ENCODE peak calls at places on chromosomes 1 and 21, in five cellular contexts. One of them, this sample, is unnamed.

GRCh38 chr1:75423616-75424015 is 187.3 kb downstream of the SLC44A5 start:
- DNase-seq in dorsolateral prefrontal cortex: no peak
- DNase-seq in mucosa of descending colon: no peak
- DNase-seq in brain microvascular endothelial cell: no peak
- DNase-seq in left ventricle myocardium inferior: no peak
- DNase-seq in this sample: no peak

GRCh38 chr1:46466477-46467182 is 23.0 kb upstream of the DMBX1 start:
- DNase-seq in dorsolateral prefrontal cortex: peak
- DNase-seq in left ventricle myocardium inferior: peak
- DNase-seq in mucosa of descending colon: no peak
- DNase-seq in brain microvascular endothelial cell: no peak
- DNase-seq in this sample: peak

GRCh38 chr21:33682992-33683627 is 40.8 kb downstream of the ITSN1 start:
- DNase-seq in mucosa of descending colon: no peak
- DNase-seq in dorsolateral prefrontal cortex: no peak
- DNase-seq in left ventricle myocardium inferior: no peak
- DNase-seq in brain microvascular endothelial cell: peak
- DNase-seq in this sample: peak

GRCh38 chr1:148334339-148335130 is 148.6 kb downstream of the PPIAL4G start:
- DNase-seq in brain microvascular endothelial cell: peak
- DNase-seq in mucosa of descending colon: peak
- DNase-seq in dorsolateral prefrontal cortex: peak
- DNase-seq in left ventricle myocardium inferior: peak
- DNase-seq in this sample: peak

GRCh38 chr1:12398479-12398878 is 168.6 kb downstream of the VPS13D start:
- DNase-seq in mucosa of descending colon: no peak
- DNase-seq in left ventricle myocardium inferior: no peak
- DNase-seq in brain microvascular endothelial cell: no peak
- DNase-seq in dorsolateral prefrontal cortex: no peak
- DNase-seq in this sample: no peak

GRCh38 chr1:106534612-106535011 is 521.9 kb upstream of the PRMT6 start:
- DNase-seq in dorsolateral prefrontal cortex: no peak
- DNase-seq in mucosa of descending colon: no peak
- DNase-seq in left ventricle myocardium inferior: no peak
- DNase-seq in brain microvascular endothelial cell: no peak
- DNase-seq in this sample: no peak

GRCh38 chr1:56516539-56517252 is 62.7 kb downstream of the PLPP3 start:
- DNase-seq in dorsolateral prefrontal cortex: no peak
- DNase-seq in left ventricle myocardium inferior: no peak
- DNase-seq in brain microvascular endothelial cell: peak
- DNase-seq in mucosa of descending colon: no peak
- DNase-seq in this sample: peak

GRCh38 chr1:196655494-196655893 is 3.7 kb downstream of the CFH start:
- DNase-seq in dorsolateral prefrontal cortex: no peak
- DNase-seq in brain microvascular endothelial cell: no peak
- DNase-seq in left ventricle myocardium inferior: no peak
- DNase-seq in mucosa of descending colon: no peak
- DNase-seq in this sample: no peak

GRCh38 chr1:27388337-27389005 is 4.0 kb upstream of the GPR3 start:
- DNase-seq in brain microvascular endothelial cell: no peak
- DNase-seq in dorsolateral prefrontal cortex: peak
- DNase-seq in mucosa of descending colon: no peak
- DNase-seq in left ventricle myocardium inferior: peak
- DNase-seq in this sample: peak

GRCh38 chr1:224519874-224520273 is 85.3 kb upstream of the WDR26 start:
- DNase-seq in dorsolateral prefrontal cortex: no peak
- DNase-seq in brain microvascular endothelial cell: no peak
- DNase-seq in left ventricle myocardium inferior: no peak
- DNase-seq in mucosa of descending colon: no peak
- DNase-seq in this sample: peak

GRCh38 chr1:17276568-17276967 is 27.7 kb downstream of the PADI3 start:
- DNase-seq in dorsolateral prefrontal cortex: no peak
- DNase-seq in brain microvascular endothelial cell: no peak
- DNase-seq in left ventricle myocardium inferior: no peak
- DNase-seq in mucosa of descending colon: no peak
- DNase-seq in this sample: peak

GRCh38 chr1:208043690-208044089 is 132.8 kb upstream of the CD34 start:
- DNase-seq in left ventricle myocardium inferior: peak
- DNase-seq in dorsolateral prefrontal cortex: peak
- DNase-seq in mucosa of descending colon: no peak
- DNase-seq in brain microvascular endothelial cell: no peak
- DNase-seq in this sample: no peak

GRCh38 chr1:54108156-54108555 is 44.6 kb downstream of the CDCP2 start:
- DNase-seq in mucosa of descending colon: no peak
- DNase-seq in dorsolateral prefrontal cortex: no peak
- DNase-seq in left ventricle myocardium inferior: no peak
- DNase-seq in brain microvascular endothelial cell: no peak
- DNase-seq in this sample: no peak

GRCh38 chr1:70504821-70505193 is 93.7 kb downstream of the CTH start:
- DNase-seq in left ventricle myocardium inferior: no peak
- DNase-seq in mucosa of descending colon: no peak
- DNase-seq in dorsolateral prefrontal cortex: no peak
- DNase-seq in brain microvascular endothelial cell: peak
- DNase-seq in this sample: peak

GRCh38 chr21:32742470-32742869 is 14.7 kb upstream of the SYNJ1 start:
- DNase-seq in mucosa of descending colon: no peak
- DNase-seq in left ventricle myocardium inferior: no peak
- DNase-seq in dorsolateral prefrontal cortex: no peak
- DNase-seq in brain microvascular endothelial cell: no peak
- DNase-seq in this sample: no peak

GRCh38 chr1:72284084-72284397 is 1.7 kb upstream of the NEGR1 start:
- DNase-seq in dorsolateral prefrontal cortex: no peak
- DNase-seq in mucosa of descending colon: no peak
- DNase-seq in brain microvascular endothelial cell: no peak
- DNase-seq in left ventricle myocardium inferior: no peak
- DNase-seq in this sample: no peak

GRCh38 chr1:218361298-218362065 is 16.3 kb downstream of the TGFB2 start:
- DNase-seq in left ventricle myocardium inferior: no peak
- DNase-seq in brain microvascular endothelial cell: no peak
- DNase-seq in mucosa of descending colon: no peak
- DNase-seq in dorsolateral prefrontal cortex: no peak
- DNase-seq in this sample: peak

GRCh38 chr1:57424231-57425027 is 569 bp upstream of the DAB1 start:
- DNase-seq in dorsolateral prefrontal cortex: peak
- DNase-seq in mucosa of descending colon: no peak
- DNase-seq in brain microvascular endothelial cell: peak
- DNase-seq in left ventricle myocardium inferior: peak
- DNase-seq in this sample: peak

GRCh38 chr1:30527511-30528140 is 195.8 kb downstream of the MATN1 start:
- DNase-seq in brain microvascular endothelial cell: no peak
- DNase-seq in dorsolateral prefrontal cortex: no peak
- DNase-seq in mucosa of descending colon: no peak
- DNase-seq in left ventricle myocardium inferior: peak
- DNase-seq in this sample: no peak

GRCh38 chr21:29989634-29990234 is 49.9 kb upstream of the GRIK1 start:
- DNase-seq in brain microvascular endothelial cell: no peak
- DNase-seq in dorsolateral prefrontal cortex: no peak
- DNase-seq in left ventricle myocardium inferior: no peak
- DNase-seq in mucosa of descending colon: no peak
- DNase-seq in this sample: no peak

GRCh38 chr1:95440511-95440910 is 206.5 kb downstream of the RWDD3 start:
- DNase-seq in left ventricle myocardium inferior: no peak
- DNase-seq in brain microvascular endothelial cell: no peak
- DNase-seq in dorsolateral prefrontal cortex: no peak
- DNase-seq in mucosa of descending colon: no peak
- DNase-seq in this sample: no peak

GRCh38 chr1:188425687-188426086 is 1596.9 kb downstream of the PLA2G4A start:
- DNase-seq in dorsolateral prefrontal cortex: no peak
- DNase-seq in brain microvascular endothelial cell: peak
- DNase-seq in left ventricle myocardium inferior: no peak
- DNase-seq in mucosa of descending colon: no peak
- DNase-seq in this sample: peak

GRCh38 chr1:63523738-63524137 is 413 bp downstream of the EFCAB7 start:
- DNase-seq in left ventricle myocardium inferior: no peak
- DNase-seq in brain microvascular endothelial cell: no peak
- DNase-seq in dorsolateral prefrontal cortex: no peak
- DNase-seq in mucosa of descending colon: no peak
- DNase-seq in this sample: no peak

GRCh38 chr1:156470483-156470882 is 30.1 kb downstream of the MEF2D start:
- DNase-seq in left ventricle myocardium inferior: no peak
- DNase-seq in dorsolateral prefrontal cortex: no peak
- DNase-seq in brain microvascular endothelial cell: no peak
- DNase-seq in mucosa of descending colon: no peak
- DNase-seq in this sample: no peak

DNA sequence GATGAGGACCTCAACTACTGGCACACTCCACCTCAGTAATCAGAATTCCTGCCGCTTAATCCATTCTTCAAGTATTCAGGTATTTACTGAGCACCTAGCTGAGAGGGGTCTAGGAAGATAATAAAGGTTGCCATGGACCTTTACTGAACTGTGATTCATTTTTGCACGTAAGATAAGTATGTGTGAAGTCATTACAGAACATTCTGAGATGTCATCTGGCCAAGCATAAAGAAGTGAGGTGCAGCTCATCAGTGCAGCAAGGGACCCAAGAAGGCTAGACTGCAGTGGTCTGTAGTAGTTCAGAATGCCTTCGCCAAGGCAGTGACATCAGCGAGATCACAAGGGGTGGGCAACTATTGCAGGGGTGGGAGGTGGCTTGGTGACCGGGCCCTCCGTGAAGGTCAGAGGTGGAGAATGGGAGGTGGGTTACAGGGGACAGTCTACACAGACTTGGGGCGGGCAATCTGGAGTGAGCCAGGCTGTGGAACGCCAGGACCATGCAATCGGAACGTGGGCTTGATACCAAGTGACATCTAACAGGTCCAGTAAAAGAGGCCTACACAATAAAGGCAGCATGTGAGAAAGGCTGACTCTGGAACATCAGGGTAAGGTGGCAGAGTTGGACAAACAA is 107.4 kb downstream of the SLC45A1 start:
- DNase-seq in left ventricle myocardium inferior: no peak
- DNase-seq in dorsolateral prefrontal cortex: no peak
- DNase-seq in mucosa of descending colon: no peak
- DNase-seq in brain microvascular endothelial cell: no peak
- DNase-seq in this sample: no peak
- H3K4me3 ChIP-seq in left ventricle myocardium inferior: peak
- H3K4me3 ChIP-seq in dorsolateral prefrontal cortex: no peak
- H3K4me3 ChIP-seq in mucosa of descending colon: no peak
- H3K4me3 ChIP-seq in brain microvascular endothelial cell: no peak
- H3K4me3 ChIP-seq in this sample: no peak

GRCh38 chr21:45556302-45556644 is 14.0 kb upstream of the SLC19A1 start:
- DNase-seq in brain microvascular endothelial cell: no peak
- DNase-seq in dorsolateral prefrontal cortex: no peak
- DNase-seq in left ventricle myocardium inferior: no peak
- DNase-seq in mucosa of descending colon: no peak
- DNase-seq in this sample: no peak
- TF ChIP-seq CTCF in brain microvascular endothelial cell: no peak
- TF ChIP-seq CTCF in dorsolateral prefrontal cortex: peak
- TF ChIP-seq CTCF in left ventricle myocardium inferior: no peak
- TF ChIP-seq CTCF in mucosa of descending colon: no peak
- TF ChIP-seq CTCF in this sample: no peak

DNA sequence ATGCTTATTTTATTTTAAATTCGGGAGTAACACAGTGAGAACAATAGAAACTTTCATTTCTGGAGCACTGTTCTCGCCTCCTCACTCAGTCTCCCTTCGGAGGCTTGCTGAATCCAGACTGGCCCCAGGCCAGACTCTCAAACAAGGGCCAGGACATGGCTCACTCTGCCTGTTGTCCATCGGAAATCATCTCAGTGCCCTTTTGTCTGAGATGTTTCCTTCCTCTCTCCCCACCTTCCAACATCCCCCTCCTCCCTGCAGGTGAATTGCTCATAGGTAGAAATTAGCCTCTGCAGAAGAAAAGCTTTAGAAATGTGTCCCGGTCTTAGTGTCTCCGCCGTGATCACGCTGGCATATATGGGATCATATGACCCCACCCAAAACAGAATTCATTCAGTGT is 55.2 kb downstream of the ERG start:
- DNase-seq in dorsolateral prefrontal cortex: no peak
- DNase-seq in brain microvascular endothelial cell: no peak
- DNase-seq in mucosa of descending colon: no peak
- DNase-seq in left ventricle myocardium inferior: no peak
- DNase-seq in this sample: peak
- H3K4me3 ChIP-seq in dorsolateral prefrontal cortex: no peak
- H3K4me3 ChIP-seq in brain microvascular endothelial cell: no peak
- H3K4me3 ChIP-seq in mucosa of descending colon: no peak
- H3K4me3 ChIP-seq in left ventricle myocardium inferior: no peak
- H3K4me3 ChIP-seq in this sample: no peak

DNA sequence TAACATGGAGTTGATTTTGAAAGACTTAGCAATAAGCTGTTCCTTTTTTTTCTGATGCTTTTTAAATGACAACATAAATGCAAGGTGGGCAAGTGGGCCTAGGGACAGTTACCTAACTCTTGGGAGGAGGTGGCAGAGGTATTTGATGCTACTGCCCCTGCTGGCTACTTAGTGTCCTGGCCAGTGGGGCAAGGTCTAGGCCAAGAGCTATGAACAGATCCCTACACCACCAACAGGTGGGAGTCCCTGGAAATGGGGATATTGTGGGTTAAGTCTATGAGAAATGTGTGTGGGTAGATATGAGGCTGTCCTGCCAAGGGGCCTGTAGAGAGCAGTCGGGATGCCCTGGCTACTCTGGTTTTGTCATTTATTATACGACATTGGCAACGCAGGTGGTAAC is 31.3 kb upstream of the B3GALT5 start:
- DNase-seq in dorsolateral prefrontal cortex: no peak
- DNase-seq in mucosa of descending colon: no peak
- DNase-seq in brain microvascular endothelial cell: no peak
- DNase-seq in left ventricle myocardium inferior: no peak
- DNase-seq in this sample: no peak
- TF ChIP-seq CTCF in dorsolateral prefrontal cortex: no peak
- TF ChIP-seq CTCF in mucosa of descending colon: no peak
- TF ChIP-seq CTCF in brain microvascular endothelial cell: no peak
- TF ChIP-seq CTCF in left ventricle myocardium inferior: no peak
- TF ChIP-seq CTCF in this sample: no peak

DNA sequence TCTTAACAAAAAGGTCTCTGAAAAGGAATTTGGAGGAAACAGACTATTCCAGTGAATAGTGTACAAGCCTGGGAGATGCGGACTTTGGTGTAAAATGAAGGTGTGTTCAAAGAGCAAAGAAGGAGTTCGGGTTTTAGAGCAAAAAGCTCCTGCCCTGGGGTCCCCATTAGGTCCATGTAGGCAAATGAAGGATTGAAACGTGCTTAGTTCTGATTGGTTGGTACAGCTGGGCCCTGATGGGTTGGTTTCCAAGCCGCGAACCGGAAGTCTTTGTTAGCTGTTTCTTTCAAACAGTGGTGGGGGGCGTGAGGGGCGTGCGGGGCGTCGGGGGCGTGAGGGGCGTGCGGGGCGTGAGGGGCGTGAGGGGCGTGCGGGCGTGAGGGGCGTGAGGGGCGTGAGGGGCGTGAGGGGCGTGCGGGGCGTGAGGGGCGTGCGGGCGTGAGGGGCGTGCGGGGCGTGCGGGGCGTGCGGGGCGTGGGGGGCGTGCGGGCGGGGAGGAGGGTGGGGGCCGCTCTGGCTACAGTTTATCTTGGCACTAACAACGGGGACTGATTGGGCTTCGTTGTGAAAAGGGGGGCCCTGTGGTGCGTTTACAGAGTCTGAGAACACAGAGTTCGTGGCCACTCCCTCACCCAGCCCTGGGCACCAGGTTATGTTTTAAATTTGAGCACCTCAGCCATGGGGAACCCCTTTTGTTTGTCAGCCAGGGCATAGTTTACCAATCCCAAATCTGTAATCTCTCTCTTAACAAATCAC is 29.4 kb downstream of the LRRC3 start:
- DNase-seq in mucosa of descending colon: no peak
- DNase-seq in left ventricle myocardium inferior: no peak
- DNase-seq in dorsolateral prefrontal cortex: no peak
- DNase-seq in brain microvascular endothelial cell: no peak
- DNase-seq in this sample: no peak
- H3K4me3 ChIP-seq in mucosa of descending colon: no peak
- H3K4me3 ChIP-seq in left ventricle myocardium inferior: no peak
- H3K4me3 ChIP-seq in dorsolateral prefrontal cortex: no peak
- H3K4me3 ChIP-seq in brain microvascular endothelial cell: no peak
- H3K4me3 ChIP-seq in this sample: no peak